ENCODE peak calls at places on chromosomes 3 and 15, in ten cellular contexts. X is fibroblast of pulmonary artery, G is heart left ventricle, N is HFF-Myc, Z is fibroblast of lung, W is A549, V is IMR-90, D is upper lobe of right lung, A is nephron progenitor cell, M is K562. U is an unnamed sample.
A peak's percentile ranks its signal among the peaks of the same experiment; 100 is the strongest.

GRCh38 chr15:64895285-64896065 is 16.2 kb upstream of the ANKDD1A start:
- DNase-seq in X (peak; percentile 58), G (peak; percentile 51), N (no peak), Z (no peak), W (no peak), V (peak; percentile 65), D (no peak), A (no peak), M (peak; percentile 28), U (peak; percentile 25)

GRCh38 chr15:79458491-79458890 is 26.4 kb downstream of the MINAR1 start:
- DNase-seq in X (no peak), G (no peak), N (no peak), Z (no peak), W (no peak), V (no peak), D (no peak), A (no peak), M (no peak), U (no peak)

GRCh38 chr15:41276821-41277220 is 45.8 kb downstream of the CHP1 start:
- DNase-seq in X (no peak), G (no peak), N (no peak), Z (no peak), W (no peak), V (no peak), D (no peak), A (no peak), M (no peak), U (peak; percentile 13)

GRCh38 chr3:15969874-15970640 is 172.3 kb upstream of the ANKRD28 start:
- DNase-seq in X (no peak), G (no peak), N (no peak), Z (no peak), W (no peak), V (no peak), D (no peak), A (no peak), M (no peak), U (no peak)

GRCh38 chr3:179716811-179717210 is 64.0 kb downstream of the USP13 start:
- DNase-seq in X (peak; percentile 62), G (no peak), N (no peak), Z (peak; percentile 97), W (no peak), V (peak; percentile 93), D (no peak), A (no peak), M (no peak), U (peak; percentile 85)

GRCh38 chr3:127682576-127682975 is 9.8 kb downstream of the ABTB1 start:
- DNase-seq in X (no peak), G (no peak), N (no peak), Z (no peak), W (no peak), V (no peak), D (peak; percentile 46), A (no peak), M (no peak), U (no peak)

GRCh38 chr3:111714305-111714704 is 119.2 kb upstream of the ZBED2 start:
- DNase-seq in X (peak; percentile 52), G (no peak), N (no peak), Z (peak; percentile 52), W (no peak), V (peak; percentile 40), D (no peak), A (no peak), M (no peak), U (peak; percentile 51)

GRCh38 chr3:167493240-167493639 is 19.4 kb upstream of the SERPINI2 start:
- DNase-seq in X (no peak), G (no peak), N (no peak), Z (no peak), W (peak; percentile 0), V (no peak), D (no peak), A (no peak), M (no peak), U (no peak)

GRCh38 chr3:71378509-71378908 is 205.0 kb downstream of the FOXP1 start:
- DNase-seq in X (no peak), G (no peak), N (no peak), Z (no peak), W (no peak), V (no peak), D (no peak), A (no peak), M (no peak), U (no peak)

GRCh38 chr3:71384393-71384792 is 199.1 kb downstream of the FOXP1 start:
- DNase-seq in X (no peak), G (no peak), N (no peak), Z (peak; percentile 65), W (no peak), V (no peak), D (no peak), A (no peak), M (no peak), U (no peak)

GRCh38 chr3:71376911-71377310 is 206.6 kb downstream of the FOXP1 start:
- DNase-seq in X (no peak), G (no peak), N (no peak), Z (no peak), W (no peak), V (no peak), D (no peak), A (no peak), M (no peak), U (no peak)

GRCh38 chr3:71376499-71376898 is 207.0 kb downstream of the FOXP1 start:
- DNase-seq in X (no peak), G (no peak), N (no peak), Z (no peak), W (no peak), V (no peak), D (no peak), A (no peak), M (no peak), U (no peak)

DNA sequence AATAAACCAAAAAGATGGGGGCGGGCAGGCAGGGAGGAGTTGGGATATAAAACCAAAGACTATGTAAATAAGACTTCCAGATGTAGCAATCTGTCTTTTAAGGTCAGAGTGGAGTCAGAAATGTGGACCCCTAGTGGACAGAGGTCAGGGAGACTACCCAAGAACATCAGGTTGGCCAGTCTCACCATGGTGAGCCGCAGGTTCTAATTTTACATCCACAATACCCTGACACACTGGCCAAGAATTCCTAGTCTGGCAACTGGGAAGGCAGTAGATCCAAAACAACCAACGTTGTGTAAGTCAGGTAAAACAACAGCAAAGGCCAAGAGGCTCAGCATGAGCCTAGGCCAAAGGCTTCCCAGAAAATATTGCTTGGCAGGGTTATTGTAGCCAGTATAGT is 203.4 kb downstream of the FOXP1 start:
- DNase-seq in X (no peak), G (no peak), N (no peak), Z (peak; percentile 54), W (peak; percentile 8), V (peak; percentile 4), D (no peak), A (no peak), M (peak; percentile 46), U (no peak)
- TF ChIP-seq CTCF in X (no peak), G (no peak), N (peak; percentile 13), Z (no peak), W (no peak), V (no peak), D (no peak), A (no peak), M (peak; percentile 33), U (peak; percentile 32)

GRCh38 chr3:170622369-170623159 is 36.7 kb upstream of the SLC7A14 start:
- DNase-seq in X (peak; percentile 79), G (peak; percentile 70), N (peak; percentile 100), Z (peak; percentile 66), W (no peak), V (peak; percentile 99), D (no peak), A (peak; percentile 46), M (peak; percentile 68), U (peak; percentile 80)
- TF ChIP-seq CTCF in X (no peak), G (no peak), N (no peak), Z (peak; percentile 1), W (no peak), V (peak; percentile 15), D (no peak), A (no peak), M (no peak), U (no peak)

DNA sequence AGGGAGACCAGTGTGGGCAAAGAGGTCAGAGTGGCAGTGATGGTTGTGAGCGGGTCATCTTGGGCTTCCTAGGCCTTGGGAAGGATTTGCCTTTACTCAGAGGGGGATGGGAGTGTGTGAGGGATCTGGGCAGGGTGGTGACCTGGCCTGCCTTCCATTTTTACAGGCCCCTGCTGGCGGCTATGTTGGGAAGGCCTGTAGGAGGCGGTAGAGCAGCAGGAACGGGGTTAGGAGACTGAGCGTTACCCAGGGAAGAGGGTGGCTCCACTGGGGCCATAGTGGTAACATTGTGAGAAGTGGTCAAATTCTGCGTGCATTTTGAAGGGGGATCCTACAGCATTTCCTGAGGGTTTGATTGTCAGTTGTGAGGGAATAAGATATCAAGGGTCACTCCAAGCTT is 307.3 kb upstream of the CTDSPL start:
- DNase-seq in X (no peak), G (no peak), N (no peak), Z (no peak), W (no peak), V (no peak), D (no peak), A (no peak), M (peak; percentile 49), U (no peak)
- TF ChIP-seq CTCF in X (no peak), G (no peak), N (peak; percentile 15), Z (no peak), W (no peak), V (no peak), D (no peak), A (peak; percentile 26), M (peak; percentile 87), U (no peak)

GRCh38 chr15:31214864-31215489 is 111.7 kb upstream of the KLF13 start:
- DNase-seq in X (peak; percentile 76), G (peak; percentile 77), N (no peak), Z (no peak), W (no peak), V (no peak), D (peak; percentile 92), A (no peak), M (no peak), U (no peak)

GRCh38 chr15:31212286-31212685 is 110.8 kb upstream of the TRPM1 start:
- DNase-seq in X (no peak), G (no peak), N (no peak), Z (no peak), W (no peak), V (no peak), D (no peak), A (no peak), M (no peak), U (no peak)

GRCh38 chr15:31215490-31216209 is 111.0 kb upstream of the KLF13 start:
- DNase-seq in X (peak; percentile 58), G (peak; percentile 91), N (no peak), Z (peak; percentile 45), W (peak; percentile 91), V (no peak), D (peak; percentile 95), A (peak; percentile 84), M (peak; percentile 73), U (peak; percentile 18)

GRCh38 chr15:31212956-31213694 is 111.6 kb upstream of the TRPM1 start:
- DNase-seq in X (no peak), G (no peak), N (no peak), Z (no peak), W (no peak), V (no peak), D (no peak), A (no peak), M (no peak), U (no peak)

DNA sequence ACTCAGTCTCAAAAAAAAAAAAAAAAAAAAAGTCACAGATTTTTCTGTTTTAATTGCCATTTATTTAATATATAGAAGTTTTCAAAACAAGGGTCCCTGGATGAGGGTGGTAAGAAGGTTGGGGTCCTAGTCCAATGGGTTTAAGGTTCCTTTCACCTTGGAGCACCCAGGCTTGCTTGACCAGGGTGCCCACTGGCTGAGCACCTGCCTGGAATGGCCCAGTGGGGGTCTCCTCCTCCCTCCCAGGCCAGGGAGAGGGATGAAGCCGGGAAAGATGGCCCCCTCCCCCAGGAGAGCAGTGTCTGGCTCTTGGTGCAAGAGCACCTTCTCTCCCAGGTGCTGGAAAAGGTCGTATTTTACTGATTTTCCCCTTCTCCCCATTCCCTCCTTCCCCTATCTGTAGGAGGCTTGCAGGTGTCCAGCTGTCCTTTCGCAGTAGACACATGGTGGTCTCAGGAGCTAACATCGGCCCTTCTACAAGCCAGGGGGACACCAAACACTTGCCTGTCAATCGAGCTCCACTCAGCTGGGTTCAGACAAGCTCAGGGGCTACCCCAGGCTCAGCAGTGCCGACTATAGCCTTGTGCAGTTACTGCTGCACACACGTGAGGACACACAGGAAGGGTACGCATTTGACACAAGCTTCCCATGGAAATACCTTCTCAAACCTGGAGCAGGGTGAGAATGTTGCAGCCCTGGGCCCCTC is 112.3 kb upstream of the KLF13 start:
- DNase-seq in X (no peak), G (no peak), N (no peak), Z (no peak), W (no peak), V (no peak), D (no peak), A (no peak), M (no peak), U (no peak)
- TF ChIP-seq CTCF in X (no peak), G (no peak), N (no peak), Z (no peak), W (no peak), V (no peak), D (no peak), A (no peak), M (no peak), U (no peak)

U was measured in HFFc6.